ENCODE peak calls at places on chromosome 17, in five cellular contexts. A is neural progenitor cell, P is astrocyte, V is BE2C, H is A549. D is an unnamed sample.

GRCh38 chr17:78619334-78619733 is 42.1 kb upstream of the DNAH17 start:
- DNase-seq in A (no peak), P (no peak), V (no peak), H (no peak), D (no peak)

GRCh38 chr17:45247429-45248131 is 14.3 kb downstream of the SPATA32 start:
- DNase-seq in A (peak; percentile 99), P (peak; percentile 77), V (peak; percentile 94), H (peak; percentile 100), D (peak; percentile 99)

GRCh38 chr17:49700956-49701355 is 6.8 kb downstream of the SLC35B1 start:
- DNase-seq in A (no peak), P (no peak), V (no peak), H (no peak), D (no peak)

GRCh38 chr17:54944796-54945195 is 23.7 kb downstream of the COX11 start:
- DNase-seq in A (no peak), P (peak; percentile 67), V (no peak), H (no peak), D (no peak)

GRCh38 chr17:76501018-76501826 is at the start of gene RHBDF2:
- DNase-seq in A (peak; percentile 94), P (peak; percentile 43), V (peak; percentile 87), H (peak; percentile 97), D (peak; percentile 97)

GRCh38 chr17:6472517-6472916 is 28.3 kb downstream of the PIMREG start:
- DNase-seq in A (no peak), P (no peak), V (no peak), H (no peak), D (no peak)

GRCh38 chr17:1005361-1005946 is 8.5 kb downstream of the TIMM22 start:
- DNase-seq in A (no peak), P (peak; percentile 73), V (peak; percentile 28), H (no peak), D (no peak)

GRCh38 chr17:2138768-2139167 is 83.9 kb downstream of the HIC1 start:
- DNase-seq in A (no peak), P (peak; percentile 55), V (peak; percentile 77), H (no peak), D (no peak)

GRCh38 chr17:11332706-11333105 is 91.7 kb downstream of the SHISA6 start:
- DNase-seq in A (no peak), P (no peak), V (no peak), H (no peak), D (no peak)

GRCh38 chr17:74833501-74834361 is 26.0 kb downstream of the GRIN2C start:
- DNase-seq in A (peak; percentile 71), P (peak; percentile 18), V (no peak), H (no peak), D (peak; percentile 77)

GRCh38 chr17:44086364-44087311 is 16.1 kb downstream of the G6PC3 start:
- DNase-seq in A (peak; percentile 67), P (peak; percentile 88), V (peak; percentile 74), H (peak; percentile 96), D (no peak)

GRCh38 chr17:40329981-40330794 is 21.2 kb downstream of the RARA start:
- DNase-seq in A (no peak), P (no peak), V (no peak), H (no peak), D (no peak)

GRCh38 chr17:41932821-41933389 is 2.5 kb downstream of the ODAD4 start:
- DNase-seq in A (no peak), P (no peak), V (no peak), H (no peak), D (no peak)

GRCh38 chr17:63246344-63246743 is 199.8 kb downstream of the CYB561 start:
- DNase-seq in A (no peak), P (peak; percentile 20), V (no peak), H (no peak), D (no peak)

GRCh38 chr17:76585048-76585648 is 512 bp downstream of the ST6GALNAC2 start:
- DNase-seq in A (peak; percentile 70), P (no peak), V (no peak), H (no peak), D (no peak)

GRCh38 chr17:79572136-79572915 is 38.5 kb downstream of the RBFOX3 start:
- DNase-seq in A (peak; percentile 34), P (no peak), V (no peak), H (no peak), D (no peak)

GRCh38 chr17:60130466-60130865 is 19.3 kb upstream of the CA4 start:
- DNase-seq in A (no peak), P (no peak), V (no peak), H (no peak), D (no peak)

GRCh38 chr17:73492802-73493139 is 151.5 kb downstream of the SDK2 start:
- DNase-seq in A (no peak), P (no peak), V (peak; percentile 89), H (no peak), D (no peak)

GRCh38 chr17:27818311-27819170 is 18.2 kb upstream of the NOS2 start:
- DNase-seq in A (no peak), P (no peak), V (no peak), H (no peak), D (no peak)

GRCh38 chr17:75514299-75515228 is 773 bp downstream of the CASKIN2 start:
- DNase-seq in A (peak; percentile 68), P (no peak), V (peak; percentile 26), H (no peak), D (no peak)

GRCh38 chr17:78324391-78325075 is 35.3 kb downstream of the SOCS3 start:
- DNase-seq in A (peak; percentile 62), P (peak; percentile 68), V (no peak), H (no peak), D (no peak)

GRCh38 chr17:39744836-39745215 is 7.1 kb downstream of the GRB7 start:
- DNase-seq in A (no peak), P (no peak), V (no peak), H (no peak), D (no peak)

GRCh38 chr17:30530346-30531025 is 53.3 kb downstream of the GOSR1 start:
- DNase-seq in A (no peak), P (peak; percentile 67), V (no peak), H (no peak), D (no peak)

GRCh38 chr17:48492401-48493298 is 38.2 kb downstream of the HOXB1 start:
- DNase-seq in A (peak; percentile 72), P (peak; percentile 74), V (peak; percentile 51), H (peak; percentile 85), D (peak; percentile 85)

GRCh38 chr17:4710693-4711634 is 532 bp downstream of the ARRB2 start:
- DNase-seq in A (no peak), P (no peak), V (no peak), H (no peak), D (peak; percentile 63)

DNA sequence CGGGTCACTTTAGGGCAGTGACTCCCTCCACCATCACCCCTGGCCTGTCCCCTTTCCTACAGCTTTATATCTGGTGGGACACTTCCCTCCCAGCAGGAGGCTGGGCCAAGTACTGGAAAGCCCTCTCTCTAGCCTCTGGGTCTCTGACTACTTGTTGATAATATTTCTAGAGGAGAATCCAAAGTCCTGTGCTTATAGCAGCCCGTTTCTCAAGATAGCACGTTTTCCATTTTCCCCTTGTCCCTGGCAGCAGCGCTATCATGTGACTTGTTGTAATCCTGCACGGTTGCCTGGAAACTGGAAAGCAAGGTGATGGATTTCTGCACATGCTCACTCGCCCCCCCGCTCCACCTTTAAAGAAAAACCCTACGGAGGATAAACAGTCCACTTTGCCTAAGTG is 3.3 kb upstream of the AXIN2 start:
- DNase-seq in A (peak; percentile 52), P (peak; percentile 32), V (no peak), H (no peak), D (no peak)
- H3K4me1 ChIP-seq in A (peaks cover 13% of the 10 kb centered on the region), P (peaks cover 3% of the 10 kb centered on the region), V (no peaks in the 10 kb centered on the region), H (peaks cover 13% of the 10 kb centered on the region), D (no peaks in the 10 kb centered on the region)

GRCh38 chr17:32946375-32947135 is 18.6 kb downstream of the TMEM98 start:
- DNase-seq in A (no peak), P (no peak), V (no peak), H (no peak), D (no peak)
- H3K4me1 ChIP-seq in A (no peaks in the 10 kb centered on the region), P (peaks cover 2% of the 10 kb centered on the region), V (no peaks in the 10 kb centered on the region), H (no peaks in the 10 kb centered on the region), D (peaks cover 3% of the 10 kb centered on the region)

GRCh38 chr17:66233023-66233753 is 4.0 kb upstream of the APOH start:
- DNase-seq in A (no peak), P (no peak), V (no peak), H (no peak), D (no peak)

GRCh38 chr17:66240630-66241029 is 11.4 kb upstream of the APOH start:
- DNase-seq in A (no peak), P (peak; percentile 22), V (no peak), H (no peak), D (no peak)

GRCh38 chr17:66240013-66240412 is 10.8 kb upstream of the APOH start:
- DNase-seq in A (no peak), P (no peak), V (no peak), H (no peak), D (no peak)

GRCh38 chr17:66230918-66231543 is 1.8 kb upstream of the APOH start:
- DNase-seq in A (no peak), P (no peak), V (no peak), H (no peak), D (no peak)

GRCh38 chr17:66235377-66235994 is 6.3 kb upstream of the APOH start:
- DNase-seq in A (no peak), P (no peak), V (no peak), H (no peak), D (no peak)
- H3K4me1 ChIP-seq in A (no peaks in the 10 kb centered on the region), P (no peaks in the 10 kb centered on the region), V (no peaks in the 10 kb centered on the region), H (peaks cover 21% of the 10 kb centered on the region), D (no peaks in the 10 kb centered on the region)

GRCh38 chr17:82356028-82356427 is 3.0 kb upstream of the TEX19 start:
- DNase-seq in A (no peak), P (peak; percentile 53), V (no peak), H (no peak), D (peak; percentile 34)
- H3K4me1 ChIP-seq in A (peaks cover 5% of the 10 kb centered on the region), P (peaks cover 10% of the 10 kb centered on the region), V (peaks cover 16% of the 10 kb centered on the region), H (peaks cover 18% of the 10 kb centered on the region), D (no peaks in the 10 kb centered on the region)

GRCh38 chr17:7854851-7855642 is at the start of gene TMEM88:
- DNase-seq in A (peak; percentile 96), P (no peak), V (no peak), H (no peak), D (peak; percentile 52)
- H3K4me1 ChIP-seq in A (peaks cover 46% of the 10 kb centered on the region), P (peaks cover 35% of the 10 kb centered on the region), V (peaks cover 3% of the 10 kb centered on the region), H (peaks cover 30% of the 10 kb centered on the region), D (peaks cover 10% of the 10 kb centered on the region)

GRCh38 chr17:57471941-57472368 is 215.6 kb downstream of the MSI2 start:
- DNase-seq in A (peak; percentile 69), P (no peak), V (no peak), H (no peak), D (no peak)
- H3K4me1 ChIP-seq in A (peaks cover 85% of the 10 kb centered on the region), P (peaks cover 24% of the 10 kb centered on the region), V (peaks cover 5% of the 10 kb centered on the region), H (peaks cover 11% of the 10 kb centered on the region), D (no peaks in the 10 kb centered on the region)

D was measured in Peyer's patch.